ENCODE peak calls at places on chromosomes 6 and 20, in nine cellular contexts. B is keratinocyte; N is left lung; W is right atrium auricular region; Q is psoas muscle; D is fibroblast of lung; L is neural progenitor cell; S is GM12878; O is CD8-positive, alpha-beta T cell. P is an unnamed sample.

GRCh38 chr20:33681728-33682353 is 4.3 kb downstream of the E2F1 start:
- DNase-seq in B (no peak), N (no peak), W (no peak), Q (no peak), D (no peak), L (no peak), S (no peak), O (no peak), P (no peak)

GRCh38 chr6:7732219-7732618 is 6.3 kb downstream of the BMP6 start:
- DNase-seq in B (no peak), N (no peak), W (no peak), Q (no peak), D (no peak), L (peak; percentile 22), S (no peak), O (no peak), P (no peak)

GRCh38 chr6:7446056-7446455 is 56.4 kb downstream of the RIOK1 start:
- DNase-seq in B (no peak), N (no peak), W (no peak), Q (no peak), D (no peak), L (no peak), S (no peak), O (no peak), P (no peak)

GRCh38 chr6:163457637-163458561 is 43.4 kb downstream of the QKI start:
- DNase-seq in B (peak; percentile 11), N (no peak), W (no peak), Q (peak; percentile 20), D (peak; percentile 94), L (no peak), S (no peak), O (no peak), P (peak; percentile 77)

GRCh38 chr20:38158701-38159325 is 6.3 kb downstream of the TGM2 start:
- DNase-seq in B (no peak), N (no peak), W (no peak), Q (no peak), D (no peak), L (no peak), S (no peak), O (no peak), P (no peak)

GRCh38 chr6:139372326-139373153 is 1.9 kb downstream of the CITED2 start:
- DNase-seq in B (no peak), N (no peak), W (no peak), Q (no peak), D (peak; percentile 29), L (no peak), S (no peak), O (no peak), P (no peak)

GRCh38 chr6:33779305-33779704 is 9.6 kb downstream of the LEMD2 start:
- DNase-seq in B (no peak), N (peak; percentile 50), W (no peak), Q (no peak), D (no peak), L (peak; percentile 77), S (no peak), O (no peak), P (no peak)

GRCh38 chr6:32937230-32937633 is 3.6 kb downstream of the HLA-DMB start:
- DNase-seq in B (no peak), N (no peak), W (no peak), Q (no peak), D (no peak), L (no peak), S (no peak), O (no peak), P (no peak)

GRCh38 chr6:30795549-30796293 is 51.4 kb upstream of the IER3 start:
- DNase-seq in B (no peak), N (no peak), W (no peak), Q (no peak), D (no peak), L (no peak), S (no peak), O (no peak), P (no peak)

GRCh38 chr6:74742793-74743508 is 462.9 kb downstream of the COL12A1 start:
- DNase-seq in B (no peak), N (no peak), W (no peak), Q (no peak), D (no peak), L (no peak), S (no peak), O (no peak), P (no peak)

GRCh38 chr6:17816921-17817611 is 110.3 kb upstream of the NUP153 start:
- DNase-seq in B (no peak), N (no peak), W (no peak), Q (no peak), D (peak; percentile 45), L (no peak), S (no peak), O (no peak), P (peak; percentile 67)

GRCh38 chr6:53244958-53245357 is 96.3 kb upstream of the GCM1 start:
- DNase-seq in B (no peak), N (peak; percentile 73), W (no peak), Q (no peak), D (no peak), L (no peak), S (peak; percentile 72), O (no peak), P (no peak)

GRCh38 chr6:28489366-28490190 is 26.0 kb downstream of the GPX6 start:
- DNase-seq in B (peak; percentile 59), N (peak; percentile 85), W (no peak), Q (peak; percentile 41), D (peak; percentile 83), L (peak; percentile 90), S (peak; percentile 36), O (peak; percentile 16), P (no peak)

GRCh38 chr20:5353624-5354496 is 37.1 kb upstream of the PROKR2 start:
- DNase-seq in B (no peak), N (no peak), W (no peak), Q (no peak), D (no peak), L (no peak), S (no peak), O (no peak), P (peak; percentile 1)

GRCh38 chr6:128803911-128804310 is 79.0 kb upstream of the LAMA2 start:
- DNase-seq in B (no peak), N (no peak), W (no peak), Q (no peak), D (peak; percentile 84), L (no peak), S (no peak), O (no peak), P (no peak)

GRCh38 chr6:137121401-137121997 is 51.9 kb downstream of the IL22RA2 start:
- DNase-seq in B (no peak), N (no peak), W (no peak), Q (no peak), D (no peak), L (no peak), S (no peak), O (no peak), P (no peak)

GRCh38 chr20:2217857-2218529 is 77.8 kb upstream of the TGM3 start:
- DNase-seq in B (no peak), N (no peak), W (no peak), Q (no peak), D (no peak), L (no peak), S (peak; percentile 20), O (no peak), P (no peak)

GRCh38 chr6:6771224-6771915 is 182.8 kb downstream of the LY86 start:
- DNase-seq in B (no peak), N (no peak), W (no peak), Q (no peak), D (no peak), L (no peak), S (no peak), O (no peak), P (no peak)

GRCh38 chr6:120230008-120230407 is 880.4 kb upstream of the MAN1A1 start:
- DNase-seq in B (no peak), N (no peak), W (no peak), Q (no peak), D (no peak), L (no peak), S (no peak), O (no peak), P (no peak)

GRCh38 chr20:50516180-50516934 is 6.2 kb downstream of the PTPN1 start:
- DNase-seq in B (no peak), N (no peak), W (no peak), Q (no peak), D (no peak), L (no peak), S (peak; percentile 87), O (no peak), P (no peak)
- H3K4me3 ChIP-seq in B (peak overlapping the region; percentile 22), N (no peak overlapping the region), W (no peak overlapping the region), Q (no peak overlapping the region), D (no peak overlapping the region), L (no peak overlapping the region), S (peak overlapping the region; percentile 100), O (no peak overlapping the region), P (peak overlapping the region; percentile 97)

GRCh38 chr6:84243240-84243639 is 15.8 kb upstream of the CEP162 start:
- DNase-seq in B (no peak), N (no peak), W (no peak), Q (no peak), D (no peak), L (no peak), S (no peak), O (no peak), P (no peak)
- TF ChIP-seq CTCF in B (no peak), N (no peak), W (no peak), Q (no peak), D (no peak), L (no peak), S (no peak), O (no peak), P (no peak)

DNA sequence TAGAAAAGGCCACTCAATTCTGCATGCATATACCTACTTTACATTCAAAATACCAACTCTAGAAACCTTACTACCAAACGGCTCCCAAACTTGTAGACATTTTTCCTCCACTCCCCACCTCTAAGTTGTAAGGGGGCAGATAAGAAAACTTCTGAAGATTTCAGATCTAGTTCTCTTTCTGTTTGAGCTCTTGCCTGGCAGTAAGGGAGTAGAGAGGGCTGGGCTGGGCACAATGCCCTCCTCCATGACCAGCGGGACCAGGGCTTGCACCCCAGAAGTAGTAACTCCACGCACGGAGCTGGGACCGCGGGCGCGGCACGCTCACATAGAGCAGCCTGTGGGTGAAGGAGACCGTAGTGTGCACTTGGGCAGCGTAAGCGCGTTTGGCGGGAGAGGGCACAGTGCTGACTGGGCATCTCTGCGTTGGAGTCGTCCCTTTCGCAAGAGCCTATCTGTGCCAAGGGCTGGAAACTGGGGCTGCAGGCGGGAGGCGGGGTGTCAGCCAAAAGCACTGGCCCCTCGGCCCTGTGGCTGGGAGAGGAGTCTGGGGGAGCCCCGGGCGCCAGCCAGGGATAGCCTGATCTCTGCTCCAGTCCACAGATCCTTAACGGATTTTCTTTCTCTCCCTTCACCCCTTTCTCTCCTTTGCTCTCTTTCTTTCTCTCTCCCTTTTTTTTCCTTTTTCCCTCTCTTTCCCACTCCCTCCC is 32.4 kb downstream of the PHACTR1 start:
- DNase-seq in B (no peak), N (peak; percentile 67), W (no peak), Q (peak; percentile 16), D (no peak), L (peak; percentile 83), S (no peak), O (no peak), P (no peak)
- H3K4me3 ChIP-seq in B (no peak overlapping the region), N (no peak overlapping the region), W (no peak overlapping the region), Q (no peak overlapping the region), D (no peak overlapping the region), L (peak overlapping the region; percentile 87), S (no peak overlapping the region), O (no peak overlapping the region), P (no peak overlapping the region)

DNA sequence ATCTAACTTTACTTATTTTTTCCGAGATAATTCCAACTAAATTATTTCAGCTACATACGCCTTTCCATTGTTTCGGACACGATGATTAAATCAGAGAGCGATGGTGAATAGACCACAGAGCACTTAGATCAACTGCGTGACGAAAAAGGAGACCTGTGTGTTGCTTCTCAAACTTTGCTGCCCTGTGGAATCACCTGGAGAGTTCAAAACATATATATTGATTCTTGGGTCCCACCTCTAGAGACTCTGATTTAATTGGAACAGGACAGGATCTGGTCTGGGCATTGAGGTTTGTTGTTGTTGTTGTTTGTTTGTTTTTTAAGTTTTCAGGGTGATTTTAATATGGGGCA is 401 bp upstream of the TNFRSF21 start:
- DNase-seq in B (no peak), N (no peak), W (no peak), Q (no peak), D (no peak), L (no peak), S (no peak), O (no peak), P (no peak)
- TF ChIP-seq CTCF in B (no peak), N (no peak), W (no peak), Q (no peak), D (no peak), L (no peak), S (no peak), O (no peak), P (no peak)